ENCODE peak calls at places on chromosomes 12 and 14, in eight cellular contexts. J is NCI-H1105; B is T-helper 2 cell; N is psoas muscle; E is stimulated activated CD4-positive, alpha-beta T cell treated with anti-CD3 and anti-CD28 coated beads, Interleukin-4, amount 100 ng/mL, for 4 hours; F is dorsolateral prefrontal cortex; Z is RPMI8226; L is GM20000. P is an unnamed sample.

GRCh38 chr14:95389471-95390011 is 69.8 kb upstream of the CLMN start:
- DNase-seq in J (no peak), N (peak), B (no peak), F (no peak), Z (no peak), L (no peak), E (no peak), P (peak)

GRCh38 chr12:46131729-46132128 is 137.1 kb downstream of the SLC38A1 start:
- DNase-seq in E (no peak), N (no peak), B (no peak), F (no peak), J (no peak), L (no peak), Z (no peak), P (peak)

GRCh38 chr12:2329811-2330210 is 277.0 kb downstream of the CACNA1C start:
- DNase-seq in E (no peak), L (no peak), B (no peak), Z (no peak), N (no peak), F (no peak), J (no peak), P (no peak)

GRCh38 chr12:12240671-12241345 is 26.0 kb downstream of the LRP6 start:
- DNase-seq in Z (no peak), L (no peak), E (no peak), B (no peak), J (no peak), N (no peak), F (no peak), P (peak)

GRCh38 chr12:94783862-94784261 is 133.5 kb upstream of the TMCC3 start:
- DNase-seq in E (no peak), Z (no peak), J (no peak), N (no peak), B (no peak), L (no peak), F (no peak), P (peak)

GRCh38 chr14:104445086-104445485 is 134.5 kb upstream of the C14orf180 start:
- DNase-seq in E (no peak), B (no peak), Z (no peak), N (no peak), L (no peak), F (peak), J (no peak), P (no peak)

GRCh38 chr12:5371636-5372035 is 60.3 kb upstream of the NTF3 start:
- DNase-seq in B (no peak), N (no peak), F (no peak), Z (no peak), L (no peak), J (no peak), E (no peak), P (no peak)

GRCh38 chr14:34845869-34846268 is 29.3 kb downstream of the BAZ1A start:
- DNase-seq in Z (no peak), N (no peak), L (no peak), F (no peak), E (no peak), B (no peak), J (no peak), P (no peak)

GRCh38 chr14:93528884-93529558 is 98.3 kb downstream of the UNC79 start:
- DNase-seq in J (no peak), Z (no peak), E (no peak), B (no peak), F (no peak), L (no peak), N (no peak), P (no peak)

GRCh38 chr14:31441273-31442110 is 15.8 kb downstream of the DTD2 start:
- DNase-seq in F (no peak), E (no peak), N (no peak), B (no peak), J (no peak), L (no peak), Z (no peak), P (peak)

GRCh38 chr14:70096866-70097265 is 91.9 kb downstream of the SLC8A3 start:
- DNase-seq in B (no peak), J (no peak), F (peak), L (no peak), N (no peak), E (no peak), Z (no peak), P (peak)

GRCh38 chr14:105275267-105275946 is 25.4 kb downstream of the BRF1 start:
- DNase-seq in J (no peak), B (no peak), F (no peak), E (no peak), L (no peak), N (peak), Z (no peak), P (peak)

GRCh38 chr14:69088523-69089445 is 64.1 kb downstream of the DCAF5 start:
- DNase-seq in L (no peak), F (no peak), E (no peak), B (no peak), Z (no peak), N (no peak), J (no peak), P (peak)

GRCh38 chr14:79161576-79161975 is 991.4 kb downstream of the NRXN3 start:
- DNase-seq in E (no peak), Z (peak), N (no peak), J (no peak), B (no peak), L (no peak), F (no peak), P (peak)

GRCh38 chr14:54813081-54813480 is 89.5 kb downstream of the GCH1 start:
- DNase-seq in B (no peak), F (no peak), N (no peak), Z (no peak), E (no peak), L (no peak), J (no peak), P (no peak)

GRCh38 chr14:77000340-77001235 is 27.9 kb downstream of the IRF2BPL start:
- DNase-seq in E (no peak), B (no peak), J (no peak), F (peak), Z (peak), N (peak), L (peak), P (peak)

GRCh38 chr12:110768960-110769359 is 26.3 kb upstream of the PPP1CC start:
- DNase-seq in N (no peak), F (no peak), L (no peak), B (no peak), E (no peak), Z (no peak), J (no peak), P (no peak)

GRCh38 chr12:53336137-53336785 is at the start of gene SP7:
- DNase-seq in B (no peak), N (peak), J (no peak), F (no peak), L (peak), Z (no peak), E (no peak), P (no peak)

GRCh38 chr12:5428332-5429221 is 3.3 kb upstream of the NTF3 start:
- DNase-seq in N (no peak), Z (peak), F (no peak), J (peak), L (no peak), E (no peak), B (no peak), P (peak)

GRCh38 chr14:31560759-31561154 is 447 bp upstream of the NUBPL start:
- DNase-seq in E (no peak), J (no peak), N (no peak), B (no peak), L (no peak), Z (no peak), F (no peak), P (no peak)

GRCh38 chr12:12614342-12614741 is 2.7 kb downstream of the CREBL2 start:
- DNase-seq in J (no peak), E (no peak), Z (no peak), F (no peak), B (no peak), L (no peak), N (no peak), P (no peak)

GRCh38 chr12:104182144-104182543 is 33.4 kb upstream of the TXNRD1 start:
- DNase-seq in F (no peak), B (no peak), J (no peak), L (no peak), Z (no peak), N (peak), E (no peak), P (peak)

GRCh38 chr14:76115010-76115422 is 36.7 kb upstream of the GPATCH2L start:
- DNase-seq in N (no peak), Z (peak), B (no peak), J (no peak), E (no peak), F (no peak), L (no peak), P (peak)